ENCODE peak calls at places on chromosomes 4 and X, in six cellular contexts. T, I, U, W, C and R are unnamed samples.

GRCh38 chr4:89657931-89658700 is 178.8 kb downstream of the SNCA start:
- DNase-seq in T (no peak), C (peak; percentile 13), W (peak; percentile 16), U (no peak), I (peak; percentile 71), R (no peak)

GRCh38 chr4:181582595-181582994 is 660.6 kb upstream of the TENM3 start:
- DNase-seq in U (no peak), T (no peak), I (no peak), W (no peak), C (no peak), R (no peak)

GRCh38 chr4:1985780-1986577 is 22.8 kb downstream of the NELFA start:
- DNase-seq in I (no peak), C (no peak), W (no peak), T (no peak), U (no peak), R (no peak)

GRCh38 chrX:149151805-149152757 is 353.0 kb downstream of the IDS start:
- DNase-seq in I (peak; percentile 84), T (no peak), U (no peak), W (no peak), C (no peak), R (no peak)

GRCh38 chr4:169620846-169621228 is 459 bp downstream of the CLCN3 start:
- DNase-seq in T (no peak), W (no peak), U (no peak), I (no peak), C (peak; percentile 48), R (no peak)

GRCh38 chrX:9992724-9993123 is 25.6 kb downstream of the CLDN34 start:
- DNase-seq in C (no peak), U (no peak), I (no peak), T (no peak), W (no peak), R (no peak)

GRCh38 chr4:131644619-131645018 is 1504.5 kb upstream of the PCDH10 start:
- DNase-seq in U (no peak), T (no peak), C (peak; percentile 29), W (peak; percentile 4), I (peak; percentile 71), R (no peak)

GRCh38 chr4:109977854-109978501 is 65.3 kb downstream of the EGF start:
- DNase-seq in W (no peak), U (no peak), I (peak; percentile 68), T (no peak), C (peak; percentile 41), R (no peak)

GRCh38 chr4:76562161-76562560 is 127.1 kb downstream of the SHROOM3 start:
- DNase-seq in U (no peak), W (no peak), T (no peak), C (no peak), I (peak; percentile 60), R (no peak)

GRCh38 chr4:8085491-8086479 is 72.8 kb downstream of the ABLIM2 start:
- DNase-seq in W (no peak), C (peak; percentile 30), U (no peak), I (no peak), T (no peak), R (no peak)

GRCh38 chrX:110407910-110408545 is 49.4 kb downstream of the RTL9 start:
- DNase-seq in W (no peak), C (peak; percentile 84), I (peak; percentile 76), U (no peak), T (peak; percentile 62), R (no peak)

GRCh38 chr4:35106091-35106734 is 1138.1 kb downstream of the ARAP2 start:
- DNase-seq in I (no peak), W (no peak), U (no peak), T (no peak), C (no peak), R (no peak)

GRCh38 chrX:140439455-140439854 is 65.4 kb downstream of the SOX3 start:
- DNase-seq in C (peak; percentile 28), U (no peak), W (no peak), T (no peak), I (no peak), R (no peak)

GRCh38 chr4:17587094-17587822 is 10.3 kb downstream of the LAP3 start:
- DNase-seq in W (no peak), T (no peak), C (no peak), I (no peak), U (no peak), R (no peak)

GRCh38 chrX:139967300-139967699 is 2.0 kb upstream of the CXorf66 start:
- DNase-seq in W (no peak), C (no peak), I (peak; percentile 3), T (no peak), U (no peak), R (no peak)

GRCh38 chr4:95059630-95060029 is 301.9 kb downstream of the BMPR1B start:
- DNase-seq in U (no peak), C (no peak), I (peak; percentile 29), T (no peak), W (no peak), R (no peak)

GRCh38 chr4:2688281-2688680 is 67.9 kb downstream of the TNIP2 start:
- DNase-seq in I (no peak), T (no peak), W (no peak), C (no peak), U (no peak), R (no peak)

GRCh38 chr4:118224239-118224829 is 128.5 kb downstream of the PRSS12 start:
- DNase-seq in U (no peak), C (peak; percentile 74), W (peak; percentile 65), I (peak; percentile 81), T (no peak), R (peak; percentile 16)

GRCh38 chr4:25792200-25792791 is 70.5 kb downstream of the SEL1L3 start:
- DNase-seq in T (peak; percentile 54), U (no peak), I (peak; percentile 23), W (no peak), C (peak; percentile 47), R (no peak)

GRCh38 chr4:1887065-1887464 is 15.9 kb downstream of the NSD2 start:
- DNase-seq in I (no peak), T (no peak), C (no peak), W (no peak), U (no peak), R (no peak)

GRCh38 chr4:2537011-2537830 is 774 bp downstream of the FAM193A start:
- DNase-seq in U (no peak), T (peak; percentile 60), C (peak; percentile 62), I (peak; percentile 23), W (no peak), R (no peak)

GRCh38 chr4:173585876-173586572 is 56.0 kb upstream of the HAND2 start:
- DNase-seq in U (no peak), T (no peak), I (no peak), C (no peak), W (no peak), R (no peak)

GRCh38 chr4:84691170-84691691 is 108.3 kb downstream of the CDS1 start:
- DNase-seq in W (peak; percentile 64), T (peak; percentile 38), U (no peak), C (no peak), I (peak; percentile 95), R (peak; percentile 60)

GRCh38 chr4:122577808-122578781 is 42.8 kb downstream of the IL21 start:
- DNase-seq in W (no peak), I (peak; percentile 62), T (no peak), C (peak; percentile 68), U (no peak), R (no peak)

GRCh38 chr4:134126955-134127354 is 74.6 kb downstream of the PABPC4L start:
- DNase-seq in U (no peak), T (no peak), I (no peak), W (no peak), C (no peak), R (no peak)

GRCh38 chr4:107939307-107939706 is 8.0 kb downstream of the CYP2U1 start:
- DNase-seq in W (no peak), T (no peak), I (no peak), U (no peak), C (no peak), R (no peak)

GRCh38 chr4:40923326-40924095 is 173.8 kb downstream of the NSUN7 start:
- DNase-seq in U (no peak), W (no peak), I (no peak), T (no peak), C (no peak), R (no peak)

GRCh38 chr4:77347341-77347740 is 190.3 kb downstream of the CCNG2 start:
- DNase-seq in C (no peak), T (no peak), W (no peak), U (no peak), I (no peak), R (no peak)

GRCh38 chrX:16517206-16517605 is 132.8 kb upstream of the S100G start:
- DNase-seq in W (no peak), T (no peak), I (no peak), C (no peak), U (no peak), R (no peak)

GRCh38 chr4:156794863-156795262 is 176.7 kb downstream of the PDGFC start:
- DNase-seq in T (no peak), I (no peak), C (no peak), U (no peak), W (no peak), R (no peak)

GRCh38 chrX:15059488-15059887 is 186.3 kb downstream of the MOSPD2 start:
- DNase-seq in U (no peak), T (no peak), C (no peak), W (no peak), I (no peak), R (no peak)

GRCh38 chrX:154545673-154546274 is 872 bp downstream of the G6PD start:
- DNase-seq in I (no peak), C (no peak), W (no peak), U (no peak), T (no peak), R (no peak)
- H3K4me3 ChIP-seq in I (peak overlapping the region; percentile 78), C (peak overlapping the region; percentile 66), W (peak overlapping the region; percentile 81), U (peak overlapping the region; percentile 54), T (peak overlapping the region; percentile 32), R (peak overlapping the region; percentile 52)

GRCh38 chr4:183468210-183469095 is 24.0 kb downstream of the CDKN2AIP start:
- DNase-seq in C (no peak), W (no peak), T (no peak), U (no peak), I (no peak), R (no peak)
- TF ChIP-seq CTCF in C (no peak), W (no peak), T (no peak), U (no peak), I (no peak), R (no peak)

GRCh38 chrX:118551426-118551825 is 55.8 kb downstream of the DOCK11 start:
- DNase-seq in T (no peak), C (no peak), I (no peak), U (no peak), W (no peak), R (no peak)

GRCh38 chrX:118550792-118551191 is 55.2 kb downstream of the DOCK11 start:
- DNase-seq in W (no peak), C (no peak), I (no peak), T (no peak), U (no peak), R (no peak)

GRCh38 chrX:118554511-118554910 is 58.9 kb downstream of the DOCK11 start:
- DNase-seq in T (no peak), U (no peak), W (no peak), C (no peak), I (no peak), R (no peak)

GRCh38 chrX:118552501-118552900 is 56.9 kb downstream of the DOCK11 start:
- DNase-seq in C (no peak), T (peak; percentile 41), U (no peak), W (no peak), I (peak; percentile 56), R (no peak)

GRCh38 chrX:118553042-118553714 is 57.6 kb downstream of the DOCK11 start:
- DNase-seq in U (no peak), W (no peak), I (no peak), C (no peak), T (no peak), R (no peak)
- H3K4me3 ChIP-seq in U (no peak overlapping the region), W (no peak overlapping the region), I (no peak overlapping the region), C (no peak overlapping the region), T (no peak overlapping the region), R (no peak overlapping the region)

GRCh38 chr4:128244379-128244778 is 43.2 kb downstream of the PGRMC2 start:
- DNase-seq in C (no peak), U (no peak), W (no peak), I (no peak), T (no peak), R (no peak)
- TF ChIP-seq CTCF in C (no peak), U (no peak), W (no peak), I (no peak), T (no peak), R (no peak)